ENCODE peak calls at places on chromosomes 3 and 15, in four cellular contexts. One of them, this sample, is unnamed.
A peak's percentile ranks its signal among the peaks of the same experiment; 100 is the strongest.

GRCh38 chr3:22318325-22318724 is 567.3 kb upstream of the ZNF385D start:
- DNase-seq in GM12878: no peak
- DNase-seq in HepG2: no peak
- DNase-seq in K562: no peak
- DNase-seq in this sample: no peak

GRCh38 chr3:134988666-134989065 is 193.6 kb downstream of the EPHB1 start:
- DNase-seq in GM12878: no peak
- DNase-seq in HepG2: no peak
- DNase-seq in K562: no peak
- DNase-seq in this sample: no peak

GRCh38 chr3:67524046-67524445 is 130.4 kb downstream of the SUCLG2 start:
- DNase-seq in GM12878: no peak
- DNase-seq in HepG2: no peak
- DNase-seq in K562: no peak
- DNase-seq in this sample: no peak

GRCh38 chr3:36591959-36592358 is 172.4 kb downstream of the DCLK3 start:
- DNase-seq in GM12878: no peak
- DNase-seq in HepG2: no peak
- DNase-seq in K562: no peak
- DNase-seq in this sample: no peak

GRCh38 chr3:64238971-64239667 is 13.9 kb upstream of the PRICKLE2 start:
- DNase-seq in GM12878: no peak
- DNase-seq in HepG2: peak; percentile 16
- DNase-seq in K562: no peak
- DNase-seq in this sample: peak; percentile 57

GRCh38 chr3:178823556-178824229 is 247.9 kb downstream of the ZMAT3 start:
- DNase-seq in GM12878: no peak
- DNase-seq in HepG2: no peak
- DNase-seq in K562: no peak
- DNase-seq in this sample: no peak

GRCh38 chr3:129305592-129306091 is 27.0 kb downstream of the HMCES start:
- DNase-seq in GM12878: no peak
- DNase-seq in HepG2: no peak
- DNase-seq in K562: peak; percentile 76
- DNase-seq in this sample: no peak

GRCh38 chr3:64945171-64945684 is 257.4 kb upstream of the ADAMTS9 start:
- DNase-seq in GM12878: no peak
- DNase-seq in HepG2: no peak
- DNase-seq in K562: no peak
- DNase-seq in this sample: no peak

GRCh38 chr3:25587094-25587493 is 77.6 kb downstream of the TOP2B start:
- DNase-seq in GM12878: no peak
- DNase-seq in HepG2: no peak
- DNase-seq in K562: no peak
- DNase-seq in this sample: no peak

GRCh38 chr3:138132239-138132638 is at the start of gene A4GNT:
- DNase-seq in GM12878: no peak
- DNase-seq in HepG2: no peak
- DNase-seq in K562: no peak
- DNase-seq in this sample: no peak

GRCh38 chr3:138188013-138188352 is 882 bp downstream of the ARMC8 start:
- DNase-seq in GM12878: no peak
- DNase-seq in HepG2: no peak
- DNase-seq in K562: peak; percentile 12
- DNase-seq in this sample: no peak

GRCh38 chr3:16286672-16287604 is 21.9 kb downstream of the OXNAD1 start:
- DNase-seq in GM12878: no peak
- DNase-seq in HepG2: no peak
- DNase-seq in K562: peak; percentile 32
- DNase-seq in this sample: no peak

GRCh38 chr3:126555795-126556636 is 2.7 kb downstream of the C3orf22 start:
- DNase-seq in GM12878: no peak
- DNase-seq in HepG2: no peak
- DNase-seq in K562: no peak
- DNase-seq in this sample: no peak

GRCh38 chr3:13301295-13301987 is 118.7 kb downstream of the NUP210 start:
- DNase-seq in GM12878: peak; percentile 28
- DNase-seq in HepG2: peak; percentile 65
- DNase-seq in K562: no peak
- DNase-seq in this sample: no peak

GRCh38 chr15:93055211-93055763 is 33.7 kb downstream of the RGMA start:
- DNase-seq in GM12878: no peak
- DNase-seq in HepG2: no peak
- DNase-seq in K562: no peak
- DNase-seq in this sample: no peak

GRCh38 chr3:64185436-64185835 is 39.8 kb downstream of the PRICKLE2 start:
- DNase-seq in GM12878: no peak
- DNase-seq in HepG2: no peak
- DNase-seq in K562: no peak
- DNase-seq in this sample: no peak

GRCh38 chr15:80153900-80154299 is 1.1 kb downstream of the FAH start:
- DNase-seq in GM12878: no peak
- DNase-seq in HepG2: no peak
- DNase-seq in K562: peak; percentile 37
- DNase-seq in this sample: no peak

GRCh38 chr3:126345641-126346460 is 11.4 kb downstream of the KLF15 start:
- DNase-seq in GM12878: no peak
- DNase-seq in HepG2: no peak
- DNase-seq in K562: no peak
- DNase-seq in this sample: no peak

GRCh38 chr3:178684881-178685590 is 148.8 kb downstream of the KCNMB2 start:
- DNase-seq in GM12878: no peak
- DNase-seq in HepG2: no peak
- DNase-seq in K562: no peak
- DNase-seq in this sample: no peak

GRCh38 chr3:72128906-72129305 is 344.0 kb upstream of the PROK2 start:
- DNase-seq in GM12878: no peak
- DNase-seq in HepG2: no peak
- DNase-seq in K562: no peak
- DNase-seq in this sample: no peak

GRCh38 chr3:134427400-134428111 is 53.3 kb upstream of the AMOTL2 start:
- DNase-seq in GM12878: no peak
- DNase-seq in HepG2: peak; percentile 75
- DNase-seq in K562: no peak
- DNase-seq in this sample: no peak

GRCh38 chr3:180564676-180565075 is 37.3 kb upstream of the TTC14 start:
- DNase-seq in GM12878: no peak
- DNase-seq in HepG2: no peak
- DNase-seq in K562: no peak
- DNase-seq in this sample: no peak

GRCh38 chr3:24590344-24590880 is 95.8 kb upstream of the THRB start:
- DNase-seq in GM12878: no peak
- DNase-seq in HepG2: no peak
- DNase-seq in K562: no peak
- DNase-seq in this sample: no peak

GRCh38 chr3:126361211-126361610 is 4.0 kb upstream of the KLF15 start:
- DNase-seq in GM12878: no peak
- DNase-seq in HepG2: no peak
- DNase-seq in K562: no peak
- DNase-seq in this sample: no peak

GRCh38 chr3:63331520-63331919 is 53.4 kb downstream of the SYNPR start:
- DNase-seq in GM12878: no peak
- DNase-seq in HepG2: no peak
- DNase-seq in K562: no peak
- DNase-seq in this sample: no peak

GRCh38 chr15:94844533-94845390 is 613.4 kb downstream of the MCTP2 start:
- DNase-seq in GM12878: no peak
- DNase-seq in HepG2: peak; percentile 96
- DNase-seq in K562: peak; percentile 89
- DNase-seq in this sample: peak; percentile 54

GRCh38 chr3:68893600-68894239 is 38.6 kb downstream of the TAFA4 start:
- DNase-seq in GM12878: no peak
- DNase-seq in HepG2: peak; percentile 18
- DNase-seq in K562: peak; percentile 14
- DNase-seq in this sample: peak; percentile 11

GRCh38 chr3:124833710-124834332 is 53.3 kb downstream of the ITGB5 start:
- DNase-seq in GM12878: no peak
- DNase-seq in HepG2: peak; percentile 99
- DNase-seq in K562: no peak
- DNase-seq in this sample: no peak

GRCh38 chr3:196813903-196814302 is 53.8 kb upstream of the SENP5 start:
- DNase-seq in GM12878: no peak
- DNase-seq in HepG2: no peak
- DNase-seq in K562: no peak
- DNase-seq in this sample: no peak

GRCh38 chr15:85306946-85307686 is 73.3 kb upstream of the AKAP13 start:
- DNase-seq in GM12878: no peak
- DNase-seq in HepG2: no peak
- DNase-seq in K562: no peak
- DNase-seq in this sample: no peak

DNA sequence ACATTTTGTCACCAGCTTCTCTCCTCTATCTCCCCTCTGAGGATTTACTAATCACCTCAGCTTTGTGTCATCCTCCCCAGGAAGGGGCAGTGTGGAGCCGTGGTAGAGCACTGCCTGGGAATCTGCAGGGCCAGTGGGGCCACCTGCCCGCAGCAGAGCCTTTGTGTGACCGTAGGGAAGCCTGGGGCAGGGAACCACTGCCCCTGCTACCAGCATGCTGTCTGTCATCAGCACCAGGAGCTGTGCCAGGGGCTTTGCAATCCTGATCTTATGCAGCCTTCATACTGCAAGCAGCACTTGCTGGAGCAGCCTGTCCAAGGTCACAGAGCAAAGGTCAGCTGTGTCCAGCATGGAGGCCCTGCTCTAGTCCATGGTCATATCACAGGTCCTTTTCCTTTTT is 170.2 kb upstream of the IL12A start:
- DNase-seq in GM12878: no peak
- DNase-seq in HepG2: peak; percentile 31
- DNase-seq in K562: no peak
- DNase-seq in this sample: no peak
- TF ChIP-seq BHLHE40 in GM12878: no peak
- TF ChIP-seq BHLHE40 in HepG2: no peak
- TF ChIP-seq BHLHE40 in K562: no peak
- TF ChIP-seq BHLHE40 in this sample: no peak

GRCh38 chr3:48157215-48157840 is 30.9 kb downstream of the CDC25A start:
- DNase-seq in GM12878: no peak
- DNase-seq in HepG2: no peak
- DNase-seq in K562: no peak
- DNase-seq in this sample: no peak
- TF ChIP-seq TARDBP in GM12878: no peak
- TF ChIP-seq TARDBP in HepG2: no peak
- TF ChIP-seq TARDBP in K562: no peak
- TF ChIP-seq TARDBP in this sample: no peak

DNA sequence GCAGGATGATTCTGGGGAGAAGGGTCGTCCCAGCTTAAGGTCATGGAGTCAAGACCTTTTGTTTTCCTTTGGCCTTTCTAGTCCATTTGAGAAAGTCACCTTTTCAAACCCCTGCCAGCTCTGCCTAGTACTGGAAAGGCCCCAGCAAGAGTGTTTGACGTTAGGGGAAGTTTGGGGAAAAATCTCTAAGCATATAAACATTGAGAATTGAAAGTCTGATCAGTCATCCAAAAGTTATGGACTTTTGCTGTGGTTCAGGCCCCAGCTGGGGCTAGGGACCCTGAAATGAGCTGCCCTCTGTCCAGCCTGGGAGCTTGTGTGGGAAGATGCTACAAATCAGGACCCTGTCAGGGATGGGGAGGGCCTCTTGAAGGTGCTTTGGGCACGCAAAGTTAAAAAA is 21.6 kb downstream of the SLC6A6 start:
- DNase-seq in GM12878: no peak
- DNase-seq in HepG2: no peak
- DNase-seq in K562: no peak
- DNase-seq in this sample: no peak
- TF ChIP-seq BHLHE40 in GM12878: no peak
- TF ChIP-seq BHLHE40 in HepG2: no peak
- TF ChIP-seq BHLHE40 in K562: no peak
- TF ChIP-seq BHLHE40 in this sample: no peak

GRCh38 chr15:40042791-40043320 is 3.9 kb upstream of the SRP14 start:
- DNase-seq in GM12878: no peak
- DNase-seq in HepG2: no peak
- DNase-seq in K562: no peak
- DNase-seq in this sample: no peak

GRCh38 chr15:40038267-40038653 is 721 bp downstream of the SRP14 start:
- DNase-seq in GM12878: no peak
- DNase-seq in HepG2: no peak
- DNase-seq in K562: no peak
- DNase-seq in this sample: no peak

GRCh38 chr15:40040293-40040635 is 1.3 kb upstream of the SRP14 start:
- DNase-seq in GM12878: no peak
- DNase-seq in HepG2: no peak
- DNase-seq in K562: no peak
- DNase-seq in this sample: no peak

GRCh38 chr15:40038654-40039543 is at the start of gene SRP14:
- DNase-seq in GM12878: peak; percentile 75
- DNase-seq in HepG2: peak; percentile 91
- DNase-seq in K562: peak; percentile 93
- DNase-seq in this sample: peak; percentile 84

GRCh38 chr15:40040770-40041169 is 1.8 kb upstream of the SRP14 start:
- DNase-seq in GM12878: no peak
- DNase-seq in HepG2: peak; percentile 75
- DNase-seq in K562: no peak
- DNase-seq in this sample: no peak
- TF ChIP-seq TARDBP in GM12878: no peak
- TF ChIP-seq TARDBP in HepG2: no peak
- TF ChIP-seq TARDBP in K562: no peak
- TF ChIP-seq TARDBP in this sample: no peak

This sample was measured in HEK293T.